ENCODE peak calls at places on chromosome 9, in ten cellular contexts. D, A, U, O, Y, J, I, S, T and X are unnamed samples.

GRCh38 chr9:111038336-111039202 is at the start of gene LPAR1:
- DNase-seq in D (peak; percentile 24), A (no peak), U (no peak), O (peak; percentile 59), Y (peak; percentile 84), J (no peak), I (peak; percentile 80), S (no peak), T (peak; percentile 58), X (peak; percentile 47)

GRCh38 chr9:38024036-38024681 is 44.9 kb downstream of the SHB start:
- DNase-seq in D (no peak), A (no peak), U (no peak), O (peak; percentile 94), Y (peak; percentile 76), J (no peak), I (peak; percentile 80), S (no peak), T (peak; percentile 46), X (peak; percentile 81)

GRCh38 chr9:81724242-81724889 is 35.0 kb upstream of the TLE1 start:
- DNase-seq in D (no peak), A (no peak), U (no peak), O (no peak), Y (no peak), J (no peak), I (no peak), S (no peak), T (no peak), X (no peak)

GRCh38 chr9:7328453-7328852 is 471.1 kb downstream of the DMAC1 start:
- DNase-seq in D (no peak), A (no peak), U (no peak), O (no peak), Y (no peak), J (no peak), I (no peak), S (no peak), T (no peak), X (no peak)

GRCh38 chr9:70165006-70165602 is 93.7 kb upstream of the SMC5 start:
- DNase-seq in D (no peak), A (no peak), U (no peak), O (no peak), Y (no peak), J (no peak), I (no peak), S (no peak), T (no peak), X (no peak)

GRCh38 chr9:21902112-21902511 is 92.1 kb downstream of the CDKN2A start:
- DNase-seq in D (no peak), A (no peak), U (no peak), O (no peak), Y (no peak), J (no peak), I (no peak), S (no peak), T (no peak), X (no peak)

GRCh38 chr9:19162956-19163355 is 35.7 kb upstream of the PLIN2 start:
- DNase-seq in D (no peak), A (no peak), U (no peak), O (no peak), Y (no peak), J (no peak), I (peak; percentile 72), S (no peak), T (peak; percentile 64), X (no peak)

GRCh38 chr9:86540999-86541398 is 186.8 kb upstream of the TUT7 start:
- DNase-seq in D (no peak), A (no peak), U (no peak), O (no peak), Y (no peak), J (no peak), I (no peak), S (no peak), T (no peak), X (no peak)

GRCh38 chr9:87570000-87570834 is 72.5 kb downstream of the DAPK1 start:
- DNase-seq in D (no peak), A (no peak), U (no peak), O (no peak), Y (no peak), J (no peak), I (no peak), S (no peak), T (no peak), X (no peak)

GRCh38 chr9:7008411-7008810 is 250.6 kb downstream of the KDM4C start:
- DNase-seq in D (no peak), A (no peak), U (no peak), O (no peak), Y (peak; percentile 57), J (no peak), I (no peak), S (no peak), T (no peak), X (no peak)

GRCh38 chr9:3179716-3180115 is 335.8 kb upstream of the PUM3 start:
- DNase-seq in D (no peak), A (no peak), U (no peak), O (no peak), Y (no peak), J (no peak), I (peak; percentile 32), S (no peak), T (no peak), X (no peak)

GRCh38 chr9:36306481-36307306 is 48.4 kb upstream of the GNE start:
- DNase-seq in D (no peak), A (peak; percentile 55), U (no peak), O (no peak), Y (no peak), J (no peak), I (no peak), S (no peak), T (no peak), X (peak; percentile 36)

GRCh38 chr9:81669011-81669739 is 20.2 kb downstream of the TLE1 start:
- DNase-seq in D (no peak), A (no peak), U (no peak), O (no peak), Y (no peak), J (no peak), I (no peak), S (no peak), T (no peak), X (no peak)

GRCh38 chr9:136014928-136015633 is 53.9 kb upstream of the UBAC1 start:
- DNase-seq in D (no peak), A (no peak), U (peak; percentile 27), O (peak; percentile 49), Y (peak; percentile 55), J (no peak), I (no peak), S (no peak), T (peak; percentile 22), X (no peak)

GRCh38 chr9:136012651-136013050 is 51.5 kb upstream of the UBAC1 start:
- DNase-seq in D (no peak), A (no peak), U (no peak), O (peak; percentile 38), Y (peak; percentile 47), J (no peak), I (no peak), S (no peak), T (peak; percentile 50), X (no peak)

GRCh38 chr9:136014147-136014927 is 53.2 kb upstream of the UBAC1 start:
- DNase-seq in D (no peak), A (no peak), U (peak; percentile 22), O (peak; percentile 31), Y (peak; percentile 60), J (no peak), I (no peak), S (no peak), T (peak; percentile 24), X (no peak)

GRCh38 chr9:136013116-136013515 is 51.9 kb upstream of the UBAC1 start:
- DNase-seq in D (no peak), A (no peak), U (no peak), O (no peak), Y (peak; percentile 52), J (no peak), I (no peak), S (no peak), T (peak; percentile 25), X (no peak)

DNA sequence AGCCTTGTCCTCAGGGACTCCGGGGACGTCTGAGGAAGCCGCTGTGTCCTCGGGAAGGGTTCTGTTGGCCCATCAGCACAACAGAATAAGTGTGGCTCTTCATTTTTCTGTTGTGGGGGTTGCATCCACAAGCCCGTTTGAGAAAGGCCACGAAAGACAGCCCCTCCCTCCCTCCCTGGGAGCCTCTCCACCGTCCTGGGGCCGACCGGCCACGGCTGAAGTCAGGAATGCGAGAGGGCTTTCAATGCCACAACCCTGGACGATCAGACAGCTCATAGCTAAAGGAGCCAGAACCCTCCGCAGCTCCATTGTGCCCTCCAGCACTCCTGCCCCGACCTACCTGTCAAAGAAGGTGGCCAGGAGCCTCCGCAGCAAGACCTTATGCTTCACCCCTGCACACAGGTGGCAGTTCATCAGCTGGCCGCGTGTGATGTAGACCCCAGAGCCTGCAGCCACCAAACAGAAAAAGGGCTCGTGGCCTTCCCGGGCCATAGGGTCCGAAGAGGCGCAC is 52.4 kb upstream of the UBAC1 start:
- DNase-seq in D (no peak), A (no peak), U (no peak), O (peak; percentile 45), Y (peak; percentile 48), J (no peak), I (no peak), S (no peak), T (no peak), X (no peak)
- H3K27ac ChIP-seq in D (no peak overlapping the region), A (no peak overlapping the region), U (no peak overlapping the region), O (no peak overlapping the region), Y (no peak overlapping the region), J (no peak overlapping the region), I (no peak overlapping the region), S (no peak overlapping the region), T (no peak overlapping the region), X (no peak overlapping the region)

GRCh38 chr9:97980918-97981827 is 2.0 kb upstream of the ANP32B start:
- DNase-seq in D (no peak), A (no peak), U (no peak), O (no peak), Y (no peak), J (no peak), I (peak; percentile 62), S (no peak), T (peak; percentile 52), X (no peak)
- H3K27ac ChIP-seq in D (no peak overlapping the region), A (peak overlapping the region; percentile 34), U (no peak overlapping the region), O (no peak overlapping the region), Y (no peak overlapping the region), J (no peak overlapping the region), I (peak overlapping the region; percentile 94), S (peak overlapping the region; percentile 83), T (peak overlapping the region; percentile 55), X (peak overlapping the region; percentile 62)

DNA sequence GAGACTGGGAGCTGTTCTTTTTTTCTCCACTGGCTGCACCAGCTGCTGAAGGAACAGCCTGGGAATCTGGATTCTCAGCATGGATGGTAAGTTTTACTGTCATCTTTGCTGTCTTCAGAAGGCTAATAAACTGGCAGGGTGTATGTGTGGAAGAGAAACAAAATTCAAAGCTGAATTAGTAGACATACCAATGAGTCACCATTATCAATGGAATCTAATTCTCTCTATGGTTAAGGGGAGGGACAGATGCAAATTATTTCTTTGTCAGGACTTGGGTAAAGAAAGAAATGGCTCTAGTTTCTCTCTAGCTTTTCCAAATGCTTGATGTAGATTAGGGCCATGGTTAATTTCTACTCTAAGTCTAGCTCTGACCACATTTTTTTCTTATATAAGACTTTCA is 154.2 kb downstream of the MPDZ start:
- DNase-seq in D (no peak), A (no peak), U (no peak), O (no peak), Y (no peak), J (no peak), I (no peak), S (no peak), T (no peak), X (no peak)
- H3K27ac ChIP-seq in D (no peak overlapping the region), A (no peak overlapping the region), U (no peak overlapping the region), O (no peak overlapping the region), Y (no peak overlapping the region), J (no peak overlapping the region), I (no peak overlapping the region), S (no peak overlapping the region), T (no peak overlapping the region), X (no peak overlapping the region)

GRCh38 chr9:35104586-35104985 is 1.7 kb upstream of the STOML2 start:
- DNase-seq in D (no peak), A (no peak), U (no peak), O (no peak), Y (peak; percentile 11), J (no peak), I (no peak), S (no peak), T (no peak), X (no peak)
- H3K27ac ChIP-seq in D (no peak overlapping the region), A (no peak overlapping the region), U (no peak overlapping the region), O (no peak overlapping the region), Y (no peak overlapping the region), J (no peak overlapping the region), I (peak overlapping the region; percentile 98), S (no peak overlapping the region), T (no peak overlapping the region), X (peak overlapping the region; percentile 83)